ENCODE peak calls at places on chromosomes 13 and 19, in four cellular contexts. One of them, this sample, is unnamed.

GRCh38 chr19:49588370-49589122 is 2.4 kb upstream of the PRR12 start:
- DNase-seq in WTC11: no peak
- DNase-seq in SK-N-SH: no peak
- DNase-seq in GM12878: no peak
- DNase-seq in this sample: no peak

GRCh38 chr13:58994778-58995177 is 1169.0 kb downstream of the DIAPH3 start:
- DNase-seq in WTC11: no peak
- DNase-seq in SK-N-SH: no peak
- DNase-seq in GM12878: no peak
- DNase-seq in this sample: no peak

GRCh38 chr13:27921421-27921960 is 1.7 kb downstream of the PDX1 start:
- DNase-seq in WTC11: peak; percentile 28
- DNase-seq in SK-N-SH: peak; percentile 34
- DNase-seq in GM12878: no peak
- DNase-seq in this sample: no peak

GRCh38 chr19:49851456-49852259 is 699 bp downstream of the PTOV1 start:
- DNase-seq in WTC11: peak; percentile 71
- DNase-seq in SK-N-SH: peak; percentile 80
- DNase-seq in GM12878: no peak
- DNase-seq in this sample: peak; percentile 68

GRCh38 chr13:95643814-95644598 is 500 bp downstream of the DZIP1 start:
- DNase-seq in WTC11: peak; percentile 56
- DNase-seq in SK-N-SH: peak; percentile 80
- DNase-seq in GM12878: no peak
- DNase-seq in this sample: no peak

GRCh38 chr13:85841427-85841826 is 42.2 kb upstream of the SLITRK6 start:
- DNase-seq in WTC11: no peak
- DNase-seq in SK-N-SH: no peak
- DNase-seq in GM12878: no peak
- DNase-seq in this sample: no peak

GRCh38 chr19:15836595-15837398 is 21.3 kb upstream of the OR10H1 start:
- DNase-seq in WTC11: peak; percentile 89
- DNase-seq in SK-N-SH: peak; percentile 88
- DNase-seq in GM12878: peak; percentile 61
- DNase-seq in this sample: peak; percentile 98

GRCh38 chr13:99281811-99282263 is 23.7 kb upstream of the GPR18 start:
- DNase-seq in WTC11: no peak
- DNase-seq in SK-N-SH: no peak
- DNase-seq in GM12878: no peak
- DNase-seq in this sample: no peak

GRCh38 chr13:72146816-72147215 is 279.8 kb upstream of the DACH1 start:
- DNase-seq in WTC11: no peak
- DNase-seq in SK-N-SH: no peak
- DNase-seq in GM12878: no peak
- DNase-seq in this sample: no peak

GRCh38 chr19:558770-559439 is 13.5 kb upstream of the BSG start:
- DNase-seq in WTC11: no peak
- DNase-seq in SK-N-SH: no peak
- DNase-seq in GM12878: no peak
- DNase-seq in this sample: no peak

GRCh38 chr13:20684535-20684934 is 19.0 kb upstream of the IL17D start:
- DNase-seq in WTC11: no peak
- DNase-seq in SK-N-SH: no peak
- DNase-seq in GM12878: no peak
- DNase-seq in this sample: no peak

GRCh38 chr13:79637086-79637763 is 156.3 kb downstream of the NDFIP2 start:
- DNase-seq in WTC11: no peak
- DNase-seq in SK-N-SH: no peak
- DNase-seq in GM12878: no peak
- DNase-seq in this sample: no peak

GRCh38 chr13:104750377-104750776 is 1684.2 kb upstream of the SLC10A2 start:
- DNase-seq in WTC11: no peak
- DNase-seq in SK-N-SH: no peak
- DNase-seq in GM12878: no peak
- DNase-seq in this sample: no peak

GRCh38 chr13:113430378-113431110 is 22.7 kb downstream of the ADPRHL1 start:
- DNase-seq in WTC11: no peak
- DNase-seq in SK-N-SH: no peak
- DNase-seq in GM12878: no peak
- DNase-seq in this sample: no peak

GRCh38 chr19:21151460-21151859 is 9.6 kb downstream of the ZNF431 start:
- DNase-seq in WTC11: no peak
- DNase-seq in SK-N-SH: no peak
- DNase-seq in GM12878: no peak
- DNase-seq in this sample: no peak

GRCh38 chr13:86909318-86909717 is 761.9 kb upstream of the SLITRK5 start:
- DNase-seq in WTC11: no peak
- DNase-seq in SK-N-SH: no peak
- DNase-seq in GM12878: no peak
- DNase-seq in this sample: peak; percentile 45

GRCh38 chr13:111901301-111901905 is 165.5 kb upstream of the SOX1 start:
- DNase-seq in WTC11: peak; percentile 7
- DNase-seq in SK-N-SH: no peak
- DNase-seq in GM12878: no peak
- DNase-seq in this sample: no peak

GRCh38 chr13:82717249-82717648 is 1165.0 kb downstream of the SLITRK1 start:
- DNase-seq in WTC11: no peak
- DNase-seq in SK-N-SH: no peak
- DNase-seq in GM12878: no peak
- DNase-seq in this sample: no peak

GRCh38 chr19:17751103-17751911 is at the start of gene FCHO1:
- DNase-seq in WTC11: no peak
- DNase-seq in SK-N-SH: no peak
- DNase-seq in GM12878: peak; percentile 87
- DNase-seq in this sample: peak; percentile 84

GRCh38 chr13:106619688-106620555 is 52.0 kb upstream of the ARGLU1 start:
- DNase-seq in WTC11: peak; percentile 24
- DNase-seq in SK-N-SH: peak; percentile 70
- DNase-seq in GM12878: peak; percentile 2
- DNase-seq in this sample: peak; percentile 36

GRCh38 chr13:77222000-77222690 is 104.7 kb downstream of the MYCBP2 start:
- DNase-seq in WTC11: no peak
- DNase-seq in SK-N-SH: no peak
- DNase-seq in GM12878: no peak
- DNase-seq in this sample: no peak

GRCh38 chr19:39106201-39106600 is 19.4 kb upstream of the PAK4 start:
- DNase-seq in WTC11: no peak
- DNase-seq in SK-N-SH: no peak
- DNase-seq in GM12878: no peak
- DNase-seq in this sample: no peak

GRCh38 chr13:94143624-94144350 is 335.7 kb downstream of the DCT start:
- DNase-seq in WTC11: no peak
- DNase-seq in SK-N-SH: no peak
- DNase-seq in GM12878: no peak
- DNase-seq in this sample: no peak
- TF ChIP-seq USF1 in WTC11: no peak
- TF ChIP-seq USF1 in SK-N-SH: no peak
- TF ChIP-seq USF1 in GM12878: no peak
- TF ChIP-seq USF1 in this sample: no peak

DNA sequence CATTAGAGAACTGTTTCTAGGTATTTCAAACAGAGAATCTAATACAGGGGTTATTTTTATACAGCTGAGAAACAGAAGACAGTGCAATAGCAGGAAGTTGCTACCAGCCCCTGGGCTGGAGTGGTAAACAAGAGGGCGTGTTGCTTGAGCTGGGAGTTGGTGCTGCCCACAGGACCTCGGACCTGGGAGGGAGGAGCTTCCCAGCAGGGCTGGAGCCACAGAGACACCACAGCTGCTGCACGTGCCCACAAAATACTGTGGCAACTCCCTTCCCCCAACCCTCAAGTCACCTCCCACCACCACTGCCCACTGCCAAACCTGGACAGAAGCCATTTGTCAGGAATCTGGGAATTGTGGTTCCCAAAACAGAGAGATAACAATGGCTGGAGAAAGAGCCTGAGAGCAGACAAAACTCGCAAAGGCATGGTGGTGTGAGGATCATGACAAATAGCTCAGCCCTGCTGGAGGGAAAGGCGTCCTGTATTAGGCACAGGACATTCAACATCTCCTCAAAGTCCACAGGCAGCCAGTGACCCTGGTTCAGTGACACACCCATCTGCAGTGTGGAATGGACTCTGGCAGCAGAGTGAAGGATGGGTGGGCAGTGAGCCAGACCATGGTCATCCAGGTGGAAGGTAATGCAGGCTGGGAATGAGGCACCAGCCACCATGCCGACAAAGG is 57.2 kb downstream of the SPATA13 start:
- DNase-seq in WTC11: no peak
- DNase-seq in SK-N-SH: no peak
- DNase-seq in GM12878: no peak
- DNase-seq in this sample: no peak
- TF ChIP-seq USF1 in WTC11: no peak
- TF ChIP-seq USF1 in SK-N-SH: no peak
- TF ChIP-seq USF1 in GM12878: no peak
- TF ChIP-seq USF1 in this sample: no peak

GRCh38 chr19:14519860-14520407 is 1.7 kb upstream of the DNAJB1 start:
- DNase-seq in WTC11: no peak
- DNase-seq in SK-N-SH: no peak
- DNase-seq in GM12878: no peak
- DNase-seq in this sample: no peak
- TF ChIP-seq USF1 in WTC11: no peak
- TF ChIP-seq USF1 in SK-N-SH: no peak
- TF ChIP-seq USF1 in GM12878: no peak
- TF ChIP-seq USF1 in this sample: no peak

GRCh38 chr13:38775085-38775484 is 88.2 kb downstream of the FREM2 start:
- DNase-seq in WTC11: no peak
- DNase-seq in SK-N-SH: no peak
- DNase-seq in GM12878: no peak
- DNase-seq in this sample: no peak

GRCh38 chr13:38763446-38764381 is 76.8 kb downstream of the FREM2 start:
- DNase-seq in WTC11: peak; percentile 22
- DNase-seq in SK-N-SH: peak; percentile 36
- DNase-seq in GM12878: no peak
- DNase-seq in this sample: no peak

GRCh38 chr13:38767506-38768265 is 80.8 kb downstream of the FREM2 start:
- DNase-seq in WTC11: no peak
- DNase-seq in SK-N-SH: no peak
- DNase-seq in GM12878: no peak
- DNase-seq in this sample: no peak

GRCh38 chr13:38766799-38767198 is 79.9 kb downstream of the FREM2 start:
- DNase-seq in WTC11: no peak
- DNase-seq in SK-N-SH: no peak
- DNase-seq in GM12878: no peak
- DNase-seq in this sample: no peak

GRCh38 chr13:38769526-38769925 is 82.6 kb downstream of the FREM2 start:
- DNase-seq in WTC11: no peak
- DNase-seq in SK-N-SH: no peak
- DNase-seq in GM12878: no peak
- DNase-seq in this sample: no peak
- TF ChIP-seq USF1 in WTC11: no peak
- TF ChIP-seq USF1 in SK-N-SH: no peak
- TF ChIP-seq USF1 in GM12878: no peak
- TF ChIP-seq USF1 in this sample: no peak

GRCh38 chr19:9996541-9996940 is 13.8 kb downstream of the COL5A3 start:
- DNase-seq in WTC11: no peak
- DNase-seq in SK-N-SH: no peak
- DNase-seq in GM12878: no peak
- DNase-seq in this sample: no peak
- TF ChIP-seq USF1 in WTC11: no peak
- TF ChIP-seq USF1 in SK-N-SH: no peak
- TF ChIP-seq USF1 in GM12878: no peak
- TF ChIP-seq USF1 in this sample: no peak

DNA sequence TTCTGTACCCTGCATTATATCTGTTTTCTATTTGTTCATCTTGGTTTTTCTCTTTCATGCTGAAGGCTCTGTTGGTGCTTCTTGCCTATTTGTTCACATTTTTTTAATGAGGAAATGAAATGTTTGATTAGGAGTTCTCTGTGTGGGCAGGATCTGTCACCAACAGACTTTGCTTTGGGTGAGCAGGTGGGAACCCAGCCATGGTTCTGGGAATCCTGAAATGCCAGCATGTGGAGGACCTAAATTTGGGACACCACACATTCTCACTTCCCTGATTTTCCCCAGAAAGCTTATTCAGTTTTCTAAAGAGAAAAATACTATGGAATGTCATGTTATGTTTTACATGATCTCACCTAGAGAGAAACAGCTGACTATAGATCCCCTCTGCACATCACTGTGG is 34.0 kb downstream of the TPT1 start:
- DNase-seq in WTC11: no peak
- DNase-seq in SK-N-SH: no peak
- DNase-seq in GM12878: no peak
- DNase-seq in this sample: no peak
- TF ChIP-seq USF1 in WTC11: no peak
- TF ChIP-seq USF1 in SK-N-SH: no peak
- TF ChIP-seq USF1 in GM12878: no peak
- TF ChIP-seq USF1 in this sample: no peak

DNA sequence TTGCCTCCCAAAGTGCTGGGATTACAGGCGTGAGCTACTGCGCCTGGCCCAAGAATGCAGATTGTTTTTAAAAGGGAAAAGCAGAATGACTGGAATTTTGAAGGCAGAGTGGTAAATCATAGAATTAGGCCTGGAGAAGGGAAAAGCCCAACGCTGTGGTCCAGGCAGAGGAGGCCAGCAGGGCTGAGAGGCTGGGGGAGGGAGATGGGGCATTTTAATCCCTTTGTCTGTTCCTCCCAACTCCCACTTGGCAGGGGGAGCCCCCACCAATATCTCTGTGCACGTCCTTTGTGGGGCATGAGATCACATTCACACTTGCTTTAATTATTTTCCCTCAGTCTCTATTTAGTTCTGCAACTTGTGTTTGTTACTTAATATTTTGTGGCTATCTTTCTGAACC is 54.4 kb upstream of the RANBP3 start:
- DNase-seq in WTC11: no peak
- DNase-seq in SK-N-SH: no peak
- DNase-seq in GM12878: no peak
- DNase-seq in this sample: no peak
- TF ChIP-seq USF1 in WTC11: no peak
- TF ChIP-seq USF1 in SK-N-SH: no peak
- TF ChIP-seq USF1 in GM12878: no peak
- TF ChIP-seq USF1 in this sample: no peak

DNA sequence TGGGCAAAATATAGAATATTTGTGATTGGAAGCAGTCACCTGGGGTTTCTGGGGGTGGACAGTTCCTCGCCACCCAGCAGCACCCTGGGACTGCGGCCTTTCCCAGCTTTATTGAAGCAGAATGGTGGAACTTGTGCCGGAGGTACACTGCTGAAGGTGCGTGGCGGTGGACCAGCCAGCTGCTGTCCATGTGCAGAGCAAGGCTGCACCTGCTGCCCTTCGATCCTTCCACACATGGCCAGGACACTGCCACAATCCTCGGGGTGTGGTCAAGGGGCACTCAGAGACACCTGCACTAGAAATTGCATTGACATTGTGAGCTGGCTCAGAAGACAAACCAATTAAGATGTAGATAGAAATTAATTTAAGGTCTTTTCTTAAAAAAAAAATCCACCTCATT is 11.4 kb upstream of the GPI start:
- DNase-seq in WTC11: no peak
- DNase-seq in SK-N-SH: no peak
- DNase-seq in GM12878: no peak
- DNase-seq in this sample: no peak
- TF ChIP-seq USF1 in WTC11: no peak
- TF ChIP-seq USF1 in SK-N-SH: no peak
- TF ChIP-seq USF1 in GM12878: no peak
- TF ChIP-seq USF1 in this sample: no peak

GRCh38 chr13:73254827-73255226 is 196.0 kb downstream of the KLF5 start:
- DNase-seq in WTC11: no peak
- DNase-seq in SK-N-SH: no peak
- DNase-seq in GM12878: no peak
- DNase-seq in this sample: no peak
- TF ChIP-seq USF1 in WTC11: no peak
- TF ChIP-seq USF1 in SK-N-SH: no peak
- TF ChIP-seq USF1 in GM12878: no peak
- TF ChIP-seq USF1 in this sample: no peak